ENCODE peak calls at places on chromosomes 4 and X, in four cellular contexts. One of them, this sample, is unnamed.
A peak's percentile ranks its signal among the peaks of the same experiment; 100 is the strongest.

GRCh38 chr4:123696712-123697111 is 300.1 kb downstream of the SPRY1 start:
- DNase-seq in IMR-90: no peak
- DNase-seq in tibial nerve: no peak
- DNase-seq in HCT116: no peak
- DNase-seq in this sample: no peak

GRCh38 chr4:85747871-85748491 is 273.0 kb downstream of the ARHGAP24 start:
- DNase-seq in tibial nerve: no peak
- DNase-seq in HCT116: peak; percentile 73
- DNase-seq in IMR-90: peak; percentile 83
- DNase-seq in this sample: no peak

GRCh38 chrX:19017271-19017670 is 33.4 kb upstream of the PHKA2 start:
- DNase-seq in tibial nerve: no peak
- DNase-seq in HCT116: no peak
- DNase-seq in IMR-90: peak; percentile 17
- DNase-seq in this sample: no peak

GRCh38 chr4:168415911-168416310 is 64.4 kb downstream of the DDX60L start:
- DNase-seq in IMR-90: no peak
- DNase-seq in HCT116: no peak
- DNase-seq in tibial nerve: no peak
- DNase-seq in this sample: no peak

GRCh38 chr4:47913858-47914218 is 545 bp downstream of the NFXL1 start:
- DNase-seq in HCT116: no peak
- DNase-seq in tibial nerve: no peak
- DNase-seq in IMR-90: no peak
- DNase-seq in this sample: peak; percentile 75

GRCh38 chrX:4239650-4240540 is 526.4 kb upstream of the PRKX start:
- DNase-seq in tibial nerve: no peak
- DNase-seq in IMR-90: no peak
- DNase-seq in HCT116: no peak
- DNase-seq in this sample: no peak

GRCh38 chr4:56654238-56654632 is 26.9 kb downstream of the HOPX start:
- DNase-seq in HCT116: no peak
- DNase-seq in IMR-90: no peak
- DNase-seq in tibial nerve: no peak
- DNase-seq in this sample: no peak

GRCh38 chrX:40433160-40433559 is 147.6 kb upstream of the ATP6AP2 start:
- DNase-seq in tibial nerve: no peak
- DNase-seq in HCT116: no peak
- DNase-seq in IMR-90: no peak
- DNase-seq in this sample: no peak

GRCh38 chr4:22897520-22898108 is 204.9 kb downstream of the GBA3 start:
- DNase-seq in tibial nerve: no peak
- DNase-seq in HCT116: peak; percentile 3
- DNase-seq in IMR-90: peak; percentile 5
- DNase-seq in this sample: no peak

GRCh38 chr4:25926473-25926872 is 12.5 kb downstream of the SMIM20 start:
- DNase-seq in HCT116: no peak
- DNase-seq in IMR-90: no peak
- DNase-seq in tibial nerve: no peak
- DNase-seq in this sample: no peak

GRCh38 chr4:186027405-186027804 is 41.6 kb upstream of the TLR3 start:
- DNase-seq in HCT116: no peak
- DNase-seq in tibial nerve: no peak
- DNase-seq in IMR-90: no peak
- DNase-seq in this sample: no peak

GRCh38 chr4:8438743-8439142 is 1.8 kb downstream of the ACOX3 start:
- DNase-seq in IMR-90: no peak
- DNase-seq in tibial nerve: no peak
- DNase-seq in HCT116: no peak
- DNase-seq in this sample: no peak

GRCh38 chr4:8439914-8440490 is 521 bp downstream of the ACOX3 start:
- DNase-seq in tibial nerve: no peak
- DNase-seq in IMR-90: no peak
- DNase-seq in HCT116: no peak
- DNase-seq in this sample: no peak

GRCh38 chr4:8441499-8442091 is 1.0 kb downstream of the TRMT44 start:
- DNase-seq in IMR-90: no peak
- DNase-seq in tibial nerve: no peak
- DNase-seq in HCT116: no peak
- DNase-seq in this sample: no peak

GRCh38 chr4:8439168-8439567 is 1.4 kb downstream of the ACOX3 start:
- DNase-seq in IMR-90: peak; percentile 61
- DNase-seq in HCT116: no peak
- DNase-seq in tibial nerve: no peak
- DNase-seq in this sample: no peak

GRCh38 chr4:8440491-8441311 is at the start of the genes ACOX3 and TRMT44:
- DNase-seq in IMR-90: peak; percentile 88
- DNase-seq in tibial nerve: peak; percentile 92
- DNase-seq in HCT116: peak; percentile 78
- DNase-seq in this sample: peak; percentile 92
- TF ChIP-seq POLR2A in IMR-90: peak; percentile 90
- TF ChIP-seq POLR2A in tibial nerve: peak; percentile 28
- TF ChIP-seq POLR2A in HCT116: peak; percentile 63
- TF ChIP-seq POLR2A in this sample: no peak

DNA sequence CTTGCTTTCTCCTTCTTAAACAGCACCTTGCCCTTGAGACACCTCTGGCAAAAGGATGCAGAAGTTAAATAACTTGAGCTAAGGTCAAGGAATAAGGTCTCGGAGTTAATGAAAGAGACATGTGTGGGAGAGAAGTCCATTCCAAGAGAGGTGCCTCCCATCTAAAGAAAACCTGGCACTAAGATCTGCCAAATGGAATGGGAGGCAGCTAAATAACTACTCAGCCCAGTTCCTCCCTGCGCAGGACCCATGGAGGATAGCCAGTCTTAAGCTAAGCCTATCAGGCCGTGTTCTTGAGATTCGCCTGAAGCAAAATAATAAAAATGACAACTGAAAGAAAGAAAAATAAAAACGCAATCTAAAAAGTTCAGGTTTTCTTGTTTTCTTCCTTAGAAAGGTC is 20.7 kb upstream of the ELF4 start:
- DNase-seq in IMR-90: no peak
- DNase-seq in HCT116: no peak
- DNase-seq in tibial nerve: no peak
- DNase-seq in this sample: no peak
- H3K36me3 ChIP-seq in IMR-90: peaks cover 22% of the 10 kb centered on the region
- H3K36me3 ChIP-seq in HCT116: no peaks in the 10 kb centered on the region
- H3K36me3 ChIP-seq in tibial nerve: no peaks in the 10 kb centered on the region
- H3K36me3 ChIP-seq in this sample: peaks cover 41% of the 10 kb centered on the region

DNA sequence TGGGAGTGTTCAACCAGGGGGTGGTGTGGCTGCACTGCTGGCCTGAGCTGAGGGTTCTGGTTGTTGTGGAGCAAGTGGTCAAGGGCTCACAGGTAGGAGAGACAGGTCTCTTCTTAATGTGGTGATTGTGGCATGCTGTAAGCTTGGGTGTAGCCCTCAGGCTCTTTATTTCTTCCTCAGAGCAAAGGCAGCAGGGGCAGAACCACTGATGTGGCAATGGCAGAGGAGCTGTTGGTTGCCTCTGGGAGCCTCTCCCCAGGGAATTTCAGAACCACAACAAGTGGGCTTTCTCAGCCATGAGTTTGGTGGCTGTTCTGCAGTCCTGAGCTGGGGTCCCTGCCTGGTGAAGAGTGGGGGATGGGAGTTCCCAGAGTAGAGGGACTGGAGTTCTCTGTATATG is 1017.2 kb downstream of the SH3BGRL start:
- DNase-seq in IMR-90: no peak
- DNase-seq in HCT116: no peak
- DNase-seq in tibial nerve: no peak
- DNase-seq in this sample: no peak
- H3K27ac ChIP-seq in IMR-90: no peak overlapping the region
- H3K27ac ChIP-seq in HCT116: no peak overlapping the region
- H3K27ac ChIP-seq in tibial nerve: no peak overlapping the region
- H3K27ac ChIP-seq in this sample: no peak overlapping the region

GRCh38 chr4:3115637-3116300 is 41.3 kb downstream of the HTT start:
- DNase-seq in HCT116: no peak
- DNase-seq in tibial nerve: no peak
- DNase-seq in IMR-90: peak; percentile 81
- DNase-seq in this sample: no peak
- TF ChIP-seq POLR2A in HCT116: no peak
- TF ChIP-seq POLR2A in tibial nerve: no peak
- TF ChIP-seq POLR2A in IMR-90: no peak
- TF ChIP-seq POLR2A in this sample: no peak

GRCh38 chr4:51862781-51863180 is 19.8 kb downstream of the DCUN1D4 start:
- DNase-seq in IMR-90: no peak
- DNase-seq in tibial nerve: no peak
- DNase-seq in HCT116: no peak
- DNase-seq in this sample: no peak
- H3K36me3 ChIP-seq in IMR-90: peaks cover 25% of the 10 kb centered on the region
- H3K36me3 ChIP-seq in tibial nerve: no peaks in the 10 kb centered on the region
- H3K36me3 ChIP-seq in HCT116: peaks cover 24% of the 10 kb centered on the region
- H3K36me3 ChIP-seq in this sample: peaks cover 39% of the 10 kb centered on the region

GRCh38 chr4:6773616-6774540 is 8.6 kb upstream of the KIAA0232 start:
- DNase-seq in tibial nerve: no peak
- DNase-seq in IMR-90: no peak
- DNase-seq in HCT116: no peak
- DNase-seq in this sample: peak; percentile 47
- H3K27ac ChIP-seq in tibial nerve: no peak overlapping the region
- H3K27ac ChIP-seq in IMR-90: no peak overlapping the region
- H3K27ac ChIP-seq in HCT116: no peak overlapping the region
- H3K27ac ChIP-seq in this sample: peak overlapping the region; percentile 34

GRCh38 chrX:1334854-1335253 is 1.7 kb upstream of the IL3RA start:
- DNase-seq in tibial nerve: no peak
- DNase-seq in IMR-90: no peak
- DNase-seq in HCT116: no peak
- DNase-seq in this sample: no peak

GRCh38 chrX:1330605-1331004 is 6.0 kb upstream of the IL3RA start:
- DNase-seq in tibial nerve: no peak
- DNase-seq in HCT116: no peak
- DNase-seq in IMR-90: no peak
- DNase-seq in this sample: no peak

GRCh38 chrX:1341531-1342179 is 5.1 kb downstream of the IL3RA start:
- DNase-seq in HCT116: no peak
- DNase-seq in IMR-90: no peak
- DNase-seq in tibial nerve: no peak
- DNase-seq in this sample: no peak

DNA sequence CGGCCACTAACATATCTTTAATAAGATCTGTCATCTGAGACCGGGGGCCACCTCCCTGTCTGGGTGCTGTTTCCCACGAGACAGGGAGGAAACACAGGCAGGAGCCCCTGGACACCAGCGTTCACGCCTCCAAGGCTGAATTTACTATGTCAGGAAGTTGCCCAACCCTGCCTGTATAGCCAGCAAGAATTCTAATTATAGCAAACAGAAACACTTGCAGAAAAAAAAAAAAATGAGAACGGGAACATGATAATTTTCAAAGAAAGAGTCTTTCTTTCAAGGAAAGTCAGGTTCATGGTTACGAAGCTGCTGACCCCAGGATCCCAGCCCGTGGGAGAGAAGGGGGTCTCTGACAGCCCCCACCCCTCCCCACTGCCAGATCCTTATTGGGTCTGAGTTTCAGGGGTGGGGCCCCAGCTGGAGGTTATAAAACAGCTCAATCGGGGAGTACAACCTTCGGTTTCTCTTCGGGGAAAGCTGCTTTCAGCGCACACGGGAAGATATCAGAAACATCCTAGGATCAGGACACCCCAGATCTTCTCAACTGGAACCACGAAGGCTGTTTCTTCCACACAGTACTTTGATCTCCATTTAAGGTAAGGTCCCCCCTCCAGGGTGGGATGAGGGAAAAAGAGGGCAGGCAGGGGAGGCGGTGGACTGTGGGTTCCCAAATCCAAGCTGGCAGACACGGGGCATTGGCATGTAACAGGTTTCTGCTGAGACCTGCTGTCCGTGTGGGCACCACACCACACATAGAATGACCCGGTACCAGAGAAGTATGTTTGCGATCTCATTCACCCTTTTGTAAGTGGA is at the start of gene IL3RA:
- DNase-seq in tibial nerve: no peak
- DNase-seq in HCT116: no peak
- DNase-seq in IMR-90: no peak
- DNase-seq in this sample: no peak
- TF ChIP-seq POLR2A in tibial nerve: no peak
- TF ChIP-seq POLR2A in HCT116: no peak
- TF ChIP-seq POLR2A in IMR-90: no peak
- TF ChIP-seq POLR2A in this sample: no peak

DNA sequence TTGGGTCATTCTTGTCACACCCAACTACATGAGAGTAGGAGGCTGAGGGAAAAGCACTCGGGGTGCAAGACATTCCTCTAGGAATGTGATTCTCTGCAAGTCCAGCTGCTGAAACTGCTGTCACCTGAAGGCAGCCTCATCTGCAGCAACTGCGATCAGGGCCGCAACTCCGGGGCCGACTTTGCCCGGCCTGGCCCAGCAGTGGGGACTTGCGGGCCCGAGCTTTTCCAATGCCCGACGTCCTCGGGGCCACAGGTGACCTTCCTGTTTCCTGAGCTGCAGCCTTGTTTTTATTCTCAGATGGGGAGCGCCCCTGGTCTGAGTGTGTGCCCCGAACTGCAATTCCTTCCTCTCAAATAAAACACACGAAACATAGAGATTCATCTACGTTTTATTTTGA is 104.7 kb upstream of the NKX1-1 start:
- DNase-seq in IMR-90: no peak
- DNase-seq in HCT116: no peak
- DNase-seq in tibial nerve: no peak
- DNase-seq in this sample: no peak
- H3K36me3 ChIP-seq in IMR-90: no peaks in the 10 kb centered on the region
- H3K36me3 ChIP-seq in HCT116: no peaks in the 10 kb centered on the region
- H3K36me3 ChIP-seq in tibial nerve: no peaks in the 10 kb centered on the region
- H3K36me3 ChIP-seq in this sample: no peaks in the 10 kb centered on the region

This sample was measured in suprapubic skin.